ENCODE peak calls at places on chromosomes 12 and 14, in nine cellular contexts. I is tibial nerve, A is fibroblast of gingiva, U is NCI-H524 treated with DMSO at 0.1 percent for 48 hours, Z is kidney glomerular epithelial cell, J is psoas muscle, H is occipital lobe, V is nephron progenitor cell, O is right lobe of liver. C is an unnamed sample.

GRCh38 chr14:21680072-21680471 is 6.5 kb upstream of the OR4E1 start:
- DNase-seq in I (no peak), A (no peak), U (no peak), Z (no peak), J (no peak), H (no peak), V (no peak), O (no peak), C (no peak)

GRCh38 chr12:2548095-2548494 is 246.7 kb upstream of the FKBP4 start:
- DNase-seq in I (no peak), A (no peak), U (no peak), Z (no peak), J (no peak), H (no peak), V (no peak), O (no peak), C (no peak)

GRCh38 chr14:95185452-95186392 is 28.4 kb upstream of the DICER1 start:
- DNase-seq in I (peak; percentile 23), A (peak; percentile 29), U (no peak), Z (no peak), J (peak; percentile 68), H (no peak), V (no peak), O (peak; percentile 68), C (no peak)

GRCh38 chr12:120394483-120395367 is 25.8 kb upstream of the MSI1 start:
- DNase-seq in I (no peak), A (no peak), U (no peak), Z (peak; percentile 11), J (no peak), H (no peak), V (no peak), O (no peak), C (peak; percentile 48)

GRCh38 chr14:67515386-67516079 is 17.6 kb upstream of the PLEKHH1 start:
- DNase-seq in I (no peak), A (no peak), U (no peak), Z (no peak), J (peak; percentile 49), H (peak; percentile 24), V (no peak), O (peak; percentile 48), C (no peak)

GRCh38 chr12:62600038-62600437 is 133.4 kb downstream of the MON2 start:
- DNase-seq in I (no peak), A (no peak), U (no peak), Z (no peak), J (no peak), H (no peak), V (no peak), O (no peak), C (no peak)

GRCh38 chr12:66693901-66694513 is 15.1 kb upstream of the GRIP1 start:
- DNase-seq in I (no peak), A (peak; percentile 55), U (peak; percentile 5), Z (peak; percentile 35), J (no peak), H (peak; percentile 2), V (peak; percentile 16), O (no peak), C (peak; percentile 66)

GRCh38 chr12:107468976-107469375 is 216.6 kb upstream of the PWP1 start:
- DNase-seq in I (no peak), A (no peak), U (no peak), Z (no peak), J (no peak), H (no peak), V (no peak), O (no peak), C (no peak)

GRCh38 chr12:27285395-27285794 is 41.3 kb downstream of the STK38L start:
- DNase-seq in I (no peak), A (no peak), U (no peak), Z (no peak), J (no peak), H (no peak), V (no peak), O (no peak), C (no peak)

GRCh38 chr14:43803076-43803689 is 703.9 kb downstream of the FSCB start:
- DNase-seq in I (no peak), A (no peak), U (no peak), Z (no peak), J (no peak), H (no peak), V (no peak), O (no peak), C (no peak)

C was measured in NCI-H1436.